ENCODE peak calls at places on chromosomes 6 and 20, in seven cellular contexts. R is prostate gland, I is pancreas, P is GM13976, B is ascending aorta, A is Calu3, N is fibroblast of lung. L is an unnamed sample.

GRCh38 chr20:62063981-62064787 is 1.5 kb downstream of the TAF4 start:
- DNase-seq in R (no peak), I (peak; percentile 75), P (no peak), B (peak; percentile 66), A (peak; percentile 72), N (no peak), L (no peak)

GRCh38 chr6:143677891-143678737 is at the start of gene PHACTR2:
- DNase-seq in R (peak; percentile 52), I (peak; percentile 70), P (peak; percentile 79), B (peak; percentile 92), A (peak; percentile 58), N (peak; percentile 86), L (peak; percentile 71)

GRCh38 chr6:14903176-14904088 is 342.4 kb upstream of the JARID2 start:
- DNase-seq in R (no peak), I (no peak), P (no peak), B (no peak), A (no peak), N (no peak), L (no peak)

GRCh38 chr6:98927534-98927933 is 20.2 kb downstream of the FBXL4 start:
- DNase-seq in R (no peak), I (no peak), P (no peak), B (no peak), A (peak; percentile 2), N (no peak), L (no peak)

GRCh38 chr6:15312500-15312899 is 66.6 kb downstream of the JARID2 start:
- DNase-seq in R (no peak), I (no peak), P (no peak), B (no peak), A (no peak), N (no peak), L (no peak)

GRCh38 chr6:53803081-53803860 is 8.5 kb downstream of the LRRC1 start:
- DNase-seq in R (no peak), I (no peak), P (no peak), B (peak; percentile 68), A (no peak), N (peak; percentile 67), L (no peak)

GRCh38 chr6:10883312-10884244 is 1.7 kb upstream of the GCM2 start:
- DNase-seq in R (no peak), I (no peak), P (no peak), B (no peak), A (no peak), N (no peak), L (no peak)

GRCh38 chr6:31293343-31293742 is 21.5 kb upstream of the HLA-C start:
- DNase-seq in R (no peak), I (no peak), P (no peak), B (no peak), A (peak; percentile 36), N (peak; percentile 40), L (no peak)

GRCh38 chr6:90295854-90296345 is 743 bp downstream of the BACH2 start:
- DNase-seq in R (peak; percentile 71), I (peak; percentile 59), P (peak; percentile 57), B (peak; percentile 88), A (peak; percentile 58), N (peak; percentile 86), L (peak; percentile 63)

GRCh38 chr6:16430661-16431089 is 192.3 kb downstream of the GMPR start:
- DNase-seq in R (no peak), I (no peak), P (no peak), B (no peak), A (no peak), N (peak; percentile 64), L (no peak)

GRCh38 chr20:57193094-57193493 is 73.3 kb downstream of the BMP7 start:
- DNase-seq in R (no peak), I (no peak), P (no peak), B (no peak), A (no peak), N (no peak), L (no peak)

GRCh38 chr20:61045091-61045490 is 207.0 kb upstream of the CDH4 start:
- DNase-seq in R (no peak), I (no peak), P (no peak), B (no peak), A (no peak), N (no peak), L (no peak)

GRCh38 chr6:7921582-7922199 is 11.1 kb upstream of the TXNDC5 start:
- DNase-seq in R (no peak), I (no peak), P (no peak), B (no peak), A (no peak), N (no peak), L (no peak)

GRCh38 chr6:160919713-160920112 is 71.9 kb upstream of the MAP3K4 start:
- DNase-seq in R (no peak), I (no peak), P (no peak), B (no peak), A (peak; percentile 47), N (peak; percentile 86), L (no peak)

GRCh38 chr6:163872335-163872734 is 457.8 kb downstream of the QKI start:
- DNase-seq in R (peak; percentile 37), I (no peak), P (no peak), B (no peak), A (no peak), N (peak; percentile 90), L (no peak)

GRCh38 chr6:36979343-36979742 is 6.7 kb downstream of the MTCH1 start:
- DNase-seq in R (no peak), I (peak; percentile 66), P (peak; percentile 62), B (no peak), A (no peak), N (peak; percentile 58), L (no peak)

GRCh38 chr6:89793586-89793985 is 26.0 kb downstream of the MDN1 start:
- DNase-seq in R (no peak), I (no peak), P (no peak), B (no peak), A (no peak), N (no peak), L (no peak)

GRCh38 chr6:156972145-156972544 is 195.0 kb downstream of the ARID1B start:
- DNase-seq in R (no peak), I (no peak), P (no peak), B (no peak), A (no peak), N (no peak), L (no peak)

GRCh38 chr6:68533339-68533795 is 101.7 kb upstream of the ADGRB3 start:
- DNase-seq in R (no peak), I (peak; percentile 21), P (no peak), B (no peak), A (no peak), N (no peak), L (no peak)

GRCh38 chr6:4085329-4085695 is 6.4 kb upstream of the FAM217A start:
- DNase-seq in R (no peak), I (no peak), P (no peak), B (no peak), A (no peak), N (peak; percentile 41), L (no peak)

GRCh38 chr20:42024653-42025052 is 406.5 kb upstream of the CHD6 start:
- DNase-seq in R (no peak), I (no peak), P (no peak), B (no peak), A (no peak), N (no peak), L (no peak)

GRCh38 chr20:42020316-42020715 is 402.1 kb upstream of the CHD6 start:
- DNase-seq in R (no peak), I (no peak), P (no peak), B (no peak), A (no peak), N (no peak), L (no peak)

GRCh38 chr20:42018979-42019378 is 400.8 kb upstream of the CHD6 start:
- DNase-seq in R (no peak), I (no peak), P (no peak), B (no peak), A (peak; percentile 45), N (no peak), L (no peak)
- TF ChIP-seq CTCF in R (no peak), I (no peak), P (peak; percentile 11), B (no peak), A (no peak), N (no peak), L (no peak)

GRCh38 chr6:9056556-9056955 is 621.2 kb upstream of the SLC35B3 start:
- DNase-seq in R (no peak), I (no peak), P (no peak), B (no peak), A (no peak), N (no peak), L (no peak)
- TF ChIP-seq CTCF in R (no peak), I (no peak), P (no peak), B (no peak), A (no peak), N (no peak), L (no peak)

DNA sequence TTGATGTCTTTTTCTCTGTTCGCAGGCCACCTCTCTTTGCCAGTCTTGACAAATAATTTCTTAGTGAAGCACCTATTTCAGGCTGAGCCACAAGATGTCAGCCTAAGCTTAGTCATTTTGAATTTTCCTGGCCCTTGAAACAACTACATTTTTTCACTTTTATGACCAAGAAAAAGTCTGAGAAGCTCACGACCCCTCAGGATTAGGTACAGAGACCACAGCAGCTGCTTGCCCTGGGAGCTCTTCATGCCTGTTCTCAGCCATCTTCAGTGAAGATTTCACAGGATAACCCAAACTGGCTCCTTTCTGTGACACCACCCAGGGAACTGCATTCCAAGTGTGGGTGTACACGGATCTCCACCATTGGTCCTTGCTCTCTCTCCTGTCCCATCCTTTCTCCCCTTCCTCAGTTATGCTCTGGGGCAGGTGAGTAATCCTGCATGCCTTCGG is 38.4 kb upstream of the SPTLC3 start:
- DNase-seq in R (no peak), I (no peak), P (no peak), B (no peak), A (peak; percentile 13), N (peak; percentile 74), L (peak; percentile 14)
- TF ChIP-seq CTCF in R (peak; percentile 58), I (peak; percentile 40), P (peak; percentile 30), B (peak; percentile 45), A (no peak), N (peak; percentile 71), L (peak; percentile 7)

GRCh38 chr6:83890520-83890919 is 31.0 kb downstream of the CYB5R4 start:
- DNase-seq in R (no peak), I (no peak), P (no peak), B (no peak), A (no peak), N (no peak), L (no peak)

GRCh38 chr6:83893024-83893423 is 33.5 kb downstream of the CYB5R4 start:
- DNase-seq in R (no peak), I (no peak), P (no peak), B (no peak), A (no peak), N (no peak), L (no peak)

GRCh38 chr6:83885984-83886383 is 26.5 kb downstream of the CYB5R4 start:
- DNase-seq in R (no peak), I (no peak), P (no peak), B (no peak), A (no peak), N (no peak), L (no peak)

GRCh38 chr6:83889625-83890024 is 30.1 kb downstream of the CYB5R4 start:
- DNase-seq in R (no peak), I (no peak), P (no peak), B (no peak), A (no peak), N (no peak), L (no peak)

DNA sequence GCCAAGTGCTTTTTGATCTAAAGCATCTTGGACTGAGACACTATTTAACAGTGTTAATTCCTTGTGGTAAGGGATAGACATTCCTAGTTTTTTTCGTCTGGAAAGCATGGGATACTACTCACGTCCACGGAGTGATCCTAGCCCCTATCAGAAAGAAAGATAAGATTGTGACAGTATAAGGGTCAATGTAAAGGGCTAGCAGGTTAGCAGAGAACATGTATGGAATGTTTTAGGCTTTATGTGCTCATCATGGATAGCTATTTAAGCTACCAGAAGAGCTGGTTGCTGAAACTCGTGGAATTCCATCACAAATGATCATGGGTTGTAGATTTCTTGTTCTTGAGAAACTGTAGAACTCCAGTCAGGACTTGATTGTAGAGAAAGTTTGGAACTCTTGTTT is 32.1 kb downstream of the CYB5R4 start:
- DNase-seq in R (no peak), I (no peak), P (no peak), B (no peak), A (no peak), N (no peak), L (no peak)
- TF ChIP-seq CTCF in R (no peak), I (no peak), P (no peak), B (no peak), A (no peak), N (no peak), L (no peak)